ENCODE peak calls at places on chromosomes 5 and 9, in eight cellular contexts. B is iPS DF 6.9; R is breast epithelium; M is heart left ventricle; W is uterus; K is vagina; C is effector memory CD4-positive, alpha-beta T cell; D is lung. O is an unnamed sample.

GRCh38 chr5:64163135-64163534 is 2.5 kb upstream of the RNF180 start:
- DNase-seq in K (no peak), C (no peak), R (no peak), W (no peak), B (no peak), D (no peak), M (no peak), O (no peak)

GRCh38 chr9:92525306-92525705 is 10.5 kb downstream of the ECM2 start:
- DNase-seq in B (no peak), K (no peak), D (no peak), W (no peak), M (no peak), R (no peak), C (no peak), O (no peak)

GRCh38 chr9:19470981-19471650 is 62.3 kb downstream of the ACER2 start:
- DNase-seq in D (no peak), W (no peak), C (no peak), M (no peak), K (no peak), B (no peak), R (no peak), O (no peak)

GRCh38 chr5:54743997-54744788 is 226.6 kb downstream of the SNX18 start:
- DNase-seq in K (no peak), M (no peak), D (no peak), W (no peak), B (no peak), C (peak; percentile 13), R (peak; percentile 41), O (peak; percentile 13)

GRCh38 chr5:179120951-179121666 is 60.9 kb downstream of the ZNF354C start:
- DNase-seq in K (peak; percentile 49), D (peak; percentile 13), B (no peak), R (no peak), C (no peak), M (no peak), W (no peak), O (no peak)

GRCh38 chr5:73126381-73126780 is 6.0 kb downstream of the TMEM171 start:
- DNase-seq in M (no peak), B (no peak), R (no peak), C (no peak), W (no peak), K (no peak), D (no peak), O (no peak)

GRCh38 chr9:126097679-126098078 is 228.9 kb upstream of the MVB12B start:
- DNase-seq in M (no peak), K (no peak), D (no peak), C (no peak), W (no peak), B (no peak), R (no peak), O (no peak)

GRCh38 chr9:129414377-129415021 is 206.4 kb downstream of the C9orf50 start:
- DNase-seq in M (peak; percentile 74), D (no peak), B (no peak), C (peak; percentile 24), W (peak; percentile 59), R (peak; percentile 49), K (no peak), O (no peak)

GRCh38 chr9:132440769-132441168 is 30.8 kb downstream of the CFAP77 start:
- DNase-seq in K (no peak), R (no peak), M (no peak), W (no peak), D (no peak), B (no peak), C (no peak), O (no peak)

GRCh38 chr5:39578887-39579497 is 154.2 kb upstream of the DAB2 start:
- DNase-seq in C (no peak), M (no peak), B (no peak), D (no peak), R (no peak), W (no peak), K (no peak), O (no peak)

GRCh38 chr5:68727931-68728330 is 365.9 kb upstream of the SLC30A5 start:
- DNase-seq in C (no peak), R (no peak), B (no peak), M (no peak), D (no peak), K (no peak), W (no peak), O (no peak)

GRCh38 chr5:80269991-80270438 is 14.2 kb upstream of the SERINC5 start:
- DNase-seq in M (no peak), R (no peak), B (no peak), W (no peak), K (no peak), D (no peak), C (peak; percentile 33), O (peak; percentile 18)

GRCh38 chr9:96751815-96752214 is 26.1 kb downstream of the ZNF510 start:
- DNase-seq in W (no peak), C (no peak), R (no peak), D (no peak), B (no peak), M (no peak), K (no peak), O (no peak)
- H3K9me3 ChIP-seq in W (peaks cover 75% of the 10 kb centered on the region), C (peaks cover 50% of the 10 kb centered on the region), R (peaks cover 77% of the 10 kb centered on the region), D (peaks cover 25% of the 10 kb centered on the region), B (peaks cover 5% of the 10 kb centered on the region), M (peaks cover 97% of the 10 kb centered on the region), K (peaks cover 44% of the 10 kb centered on the region), O (peaks cover 17% of the 10 kb centered on the region)

GRCh38 chr5:100970646-100971045 is 67.6 kb upstream of the ST8SIA4 start:
- DNase-seq in M (no peak), K (no peak), R (no peak), W (no peak), D (no peak), B (no peak), C (no peak), O (no peak)
- H3K9me3 ChIP-seq in M (no peaks in the 10 kb centered on the region), K (no peaks in the 10 kb centered on the region), R (no peaks in the 10 kb centered on the region), W (no peaks in the 10 kb centered on the region), D (no peaks in the 10 kb centered on the region), B (no peaks in the 10 kb centered on the region), C (no peaks in the 10 kb centered on the region), O (no peaks in the 10 kb centered on the region)

DNA sequence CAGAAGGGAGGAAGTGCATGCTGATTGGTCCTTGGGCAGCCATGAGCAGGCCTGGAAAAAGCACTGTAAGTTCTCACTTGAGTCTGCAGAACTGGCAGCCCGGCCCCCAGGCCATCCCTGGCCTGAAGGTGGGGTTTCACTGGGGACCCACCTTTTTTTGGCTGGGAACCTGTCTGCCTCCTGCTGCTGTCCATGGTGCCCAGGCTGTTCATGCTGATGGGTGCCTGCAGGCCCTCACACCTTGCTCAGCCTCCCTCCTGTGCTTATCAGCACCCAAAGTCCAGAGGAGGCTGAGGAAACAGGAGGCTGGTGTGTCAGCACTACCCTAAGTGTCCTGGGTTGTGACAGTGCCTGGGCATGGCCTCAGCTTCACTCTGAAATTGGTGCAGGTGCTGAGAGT is 134.4 kb upstream of the SPRY4 start:
- DNase-seq in B (no peak), K (no peak), W (no peak), M (no peak), R (no peak), C (no peak), D (no peak), O (no peak)
- H3K9me3 ChIP-seq in B (no peaks in the 10 kb centered on the region), K (no peaks in the 10 kb centered on the region), W (no peaks in the 10 kb centered on the region), M (peaks cover 4% of the 10 kb centered on the region), R (peaks cover 3% of the 10 kb centered on the region), C (no peaks in the 10 kb centered on the region), D (peaks cover 11% of the 10 kb centered on the region), O (no peaks in the 10 kb centered on the region)

GRCh38 chr9:137987244-137988030 is 109.9 kb downstream of the CACNA1B start:
- DNase-seq in R (no peak), C (no peak), B (no peak), D (peak; percentile 18), M (peak; percentile 24), K (no peak), W (no peak), O (no peak)

GRCh38 chr9:137989999-137990715 is 112.6 kb downstream of the CACNA1B start:
- DNase-seq in M (peak; percentile 29), B (no peak), C (no peak), W (no peak), R (no peak), D (no peak), K (no peak), O (no peak)

GRCh38 chr9:137988051-137988450 is 110.5 kb downstream of the CACNA1B start:
- DNase-seq in R (no peak), D (no peak), K (no peak), B (no peak), C (no peak), M (peak; percentile 30), W (no peak), O (no peak)

GRCh38 chr9:137989156-137989555 is 111.6 kb downstream of the CACNA1B start:
- DNase-seq in D (no peak), W (no peak), C (no peak), B (no peak), K (no peak), R (no peak), M (no peak), O (no peak)

DNA sequence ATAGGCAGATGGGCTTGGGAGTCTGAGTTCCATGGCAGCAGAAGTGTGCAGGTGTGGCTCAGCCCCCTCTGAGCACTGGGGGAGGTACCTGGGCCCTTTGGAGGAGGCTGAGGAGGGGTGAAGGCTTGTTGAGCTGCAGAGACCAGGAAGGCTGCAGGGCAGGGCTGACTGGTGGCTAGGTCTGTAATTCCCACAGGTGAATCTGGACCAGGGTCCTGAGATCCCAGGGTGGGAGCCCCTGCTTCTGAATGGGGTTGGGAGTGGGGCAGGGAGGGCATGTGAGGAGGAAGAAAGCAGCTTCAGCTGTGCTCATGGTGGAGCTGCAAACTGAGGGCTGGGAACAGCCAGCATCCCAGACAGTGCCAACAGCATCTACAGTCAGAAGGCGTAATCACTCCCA is 111.1 kb downstream of the CACNA1B start:
- DNase-seq in B (no peak), C (no peak), D (no peak), W (no peak), K (no peak), M (no peak), R (no peak), O (no peak)
- H3K9me3 ChIP-seq in B (peaks cover 1% of the 10 kb centered on the region), C (no peaks in the 10 kb centered on the region), D (no peaks in the 10 kb centered on the region), W (no peaks in the 10 kb centered on the region), K (no peaks in the 10 kb centered on the region), M (no peaks in the 10 kb centered on the region), R (no peaks in the 10 kb centered on the region), O (no peaks in the 10 kb centered on the region)